ENCODE peak calls at places on chromosomes 11 and 22, in seven cellular contexts. One of them, this sample, is unnamed.

GRCh38 chr11:12173111-12173510 is 62.7 kb downstream of the MICAL2 start:
- DNase-seq in suprapubic skin: no peak
- DNase-seq in fibroblast of pulmonary artery: no peak
- DNase-seq in ovary: no peak
- DNase-seq in GM06990: no peak
- DNase-seq in heart right ventricle: no peak
- DNase-seq in AG04449: no peak
- DNase-seq in this sample: no peak

GRCh38 chr11:27464155-27464759 is 8.3 kb downstream of the LGR4 start:
- DNase-seq in ovary: no peak
- DNase-seq in fibroblast of pulmonary artery: peak
- DNase-seq in GM06990: no peak
- DNase-seq in AG04449: no peak
- DNase-seq in suprapubic skin: no peak
- DNase-seq in heart right ventricle: no peak
- DNase-seq in this sample: no peak

GRCh38 chr11:134592391-134592990 is 180.4 kb upstream of the B3GAT1 start:
- DNase-seq in GM06990: no peak
- DNase-seq in ovary: no peak
- DNase-seq in suprapubic skin: no peak
- DNase-seq in AG04449: no peak
- DNase-seq in heart right ventricle: no peak
- DNase-seq in fibroblast of pulmonary artery: peak
- DNase-seq in this sample: peak

GRCh38 chr22:49533886-49534285 is 293.8 kb downstream of the BRD1 start:
- DNase-seq in suprapubic skin: peak
- DNase-seq in ovary: peak
- DNase-seq in GM06990: no peak
- DNase-seq in AG04449: no peak
- DNase-seq in fibroblast of pulmonary artery: no peak
- DNase-seq in heart right ventricle: no peak
- DNase-seq in this sample: no peak

GRCh38 chr22:37311761-37312312 is 29.5 kb downstream of the CYTH4 start:
- DNase-seq in heart right ventricle: no peak
- DNase-seq in GM06990: no peak
- DNase-seq in ovary: no peak
- DNase-seq in AG04449: no peak
- DNase-seq in fibroblast of pulmonary artery: no peak
- DNase-seq in suprapubic skin: no peak
- DNase-seq in this sample: no peak

GRCh38 chr11:120236169-120237107 is 3.5 kb upstream of the POU2F3 start:
- DNase-seq in fibroblast of pulmonary artery: peak
- DNase-seq in ovary: no peak
- DNase-seq in GM06990: no peak
- DNase-seq in AG04449: no peak
- DNase-seq in suprapubic skin: no peak
- DNase-seq in heart right ventricle: no peak
- DNase-seq in this sample: peak

GRCh38 chr11:65560555-65561418 is 2.6 kb upstream of the LTBP3 start:
- DNase-seq in fibroblast of pulmonary artery: peak
- DNase-seq in AG04449: no peak
- DNase-seq in heart right ventricle: peak
- DNase-seq in suprapubic skin: no peak
- DNase-seq in GM06990: no peak
- DNase-seq in ovary: peak
- DNase-seq in this sample: peak

GRCh38 chr11:44770401-44770800 is 43.6 kb downstream of the TSPAN18 start:
- DNase-seq in GM06990: no peak
- DNase-seq in fibroblast of pulmonary artery: no peak
- DNase-seq in ovary: no peak
- DNase-seq in heart right ventricle: no peak
- DNase-seq in suprapubic skin: peak
- DNase-seq in AG04449: no peak
- DNase-seq in this sample: no peak

GRCh38 chr11:109733245-109733644 is 311.3 kb downstream of the C11orf87 start:
- DNase-seq in suprapubic skin: no peak
- DNase-seq in GM06990: no peak
- DNase-seq in fibroblast of pulmonary artery: peak
- DNase-seq in heart right ventricle: no peak
- DNase-seq in AG04449: no peak
- DNase-seq in ovary: no peak
- DNase-seq in this sample: peak

GRCh38 chr11:26753738-26754504 is 32.1 kb upstream of the SLC5A12 start:
- DNase-seq in suprapubic skin: no peak
- DNase-seq in AG04449: peak
- DNase-seq in ovary: peak
- DNase-seq in GM06990: no peak
- DNase-seq in heart right ventricle: no peak
- DNase-seq in fibroblast of pulmonary artery: peak
- DNase-seq in this sample: peak

DNA sequence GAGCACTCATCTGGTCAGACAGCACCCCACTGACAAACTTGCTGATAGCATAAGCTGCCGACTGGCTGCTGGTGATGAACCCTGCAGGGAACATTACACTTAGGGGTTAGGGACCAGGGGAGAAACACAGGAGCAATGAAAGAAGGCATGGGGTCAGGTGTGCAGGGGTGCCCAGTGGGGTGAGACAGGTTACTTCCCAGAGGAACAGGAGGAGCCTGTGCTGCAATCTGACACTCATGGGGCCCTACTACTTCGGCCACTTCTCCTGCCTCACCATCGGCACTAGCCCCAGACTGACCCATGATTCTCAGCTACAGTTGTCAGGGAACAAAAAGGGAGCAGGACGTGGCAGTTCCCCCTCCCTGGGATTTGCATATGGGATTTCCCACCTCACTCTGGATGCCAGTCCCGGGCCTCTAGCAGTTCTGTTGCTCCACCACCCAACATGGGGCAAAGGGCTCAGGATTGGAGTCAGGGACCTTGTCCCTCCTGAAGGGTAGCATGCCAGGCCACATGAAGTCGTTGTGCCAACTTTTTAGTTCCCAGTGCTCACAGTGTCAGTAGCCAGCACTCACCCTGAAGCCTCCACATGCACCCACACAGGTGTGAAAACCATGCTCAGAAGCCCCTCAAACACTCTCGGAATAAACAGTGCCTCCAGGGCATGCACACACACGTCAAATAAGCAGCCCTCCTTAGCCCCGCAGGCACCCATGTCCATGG is 2.2 kb downstream of the SLC37A4 start:
- DNase-seq in GM06990: no peak
- DNase-seq in ovary: no peak
- DNase-seq in fibroblast of pulmonary artery: no peak
- DNase-seq in AG04449: no peak
- DNase-seq in suprapubic skin: no peak
- DNase-seq in heart right ventricle: no peak
- DNase-seq in this sample: no peak
- H3K4me3 ChIP-seq in GM06990: no peak
- H3K4me3 ChIP-seq in ovary: no peak
- H3K4me3 ChIP-seq in fibroblast of pulmonary artery: no peak
- H3K4me3 ChIP-seq in AG04449: no peak
- H3K4me3 ChIP-seq in suprapubic skin: no peak
- H3K4me3 ChIP-seq in heart right ventricle: no peak
- H3K4me3 ChIP-seq in this sample: no peak

DNA sequence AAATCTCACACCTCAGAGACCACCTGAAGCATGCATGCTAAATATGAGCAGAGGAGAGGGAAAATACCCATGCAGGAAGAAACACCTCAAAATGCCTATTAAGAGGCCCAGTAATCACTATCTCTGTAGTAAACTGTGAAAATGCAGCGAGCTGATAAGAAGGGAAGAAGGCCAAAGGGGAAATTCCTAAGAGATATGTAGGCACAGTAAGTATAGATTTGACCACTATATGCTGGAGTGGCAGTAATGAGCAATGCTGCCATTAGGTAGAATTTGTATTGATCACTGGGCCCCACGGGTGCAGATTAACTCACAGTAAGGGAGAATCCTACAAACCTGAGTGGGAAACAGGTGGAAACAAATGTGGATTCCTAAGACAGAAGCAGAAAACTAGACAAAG is 1813.1 kb upstream of the RAG2 start:
- DNase-seq in fibroblast of pulmonary artery: no peak
- DNase-seq in heart right ventricle: no peak
- DNase-seq in AG04449: no peak
- DNase-seq in suprapubic skin: no peak
- DNase-seq in ovary: no peak
- DNase-seq in GM06990: no peak
- DNase-seq in this sample: no peak
- TF ChIP-seq CTCF in fibroblast of pulmonary artery: peak
- TF ChIP-seq CTCF in heart right ventricle: no peak
- TF ChIP-seq CTCF in AG04449: no peak
- TF ChIP-seq CTCF in suprapubic skin: no peak
- TF ChIP-seq CTCF in ovary: no peak
- TF ChIP-seq CTCF in GM06990: no peak
- TF ChIP-seq CTCF in this sample: no peak

GRCh38 chr22:30254307-30254706 is 7.7 kb upstream of the LIF start:
- DNase-seq in ovary: no peak
- DNase-seq in AG04449: no peak
- DNase-seq in suprapubic skin: no peak
- DNase-seq in GM06990: no peak
- DNase-seq in fibroblast of pulmonary artery: no peak
- DNase-seq in heart right ventricle: no peak
- DNase-seq in this sample: no peak

GRCh38 chr22:30251661-30252226 is 5.2 kb upstream of the LIF start:
- DNase-seq in ovary: no peak
- DNase-seq in suprapubic skin: no peak
- DNase-seq in AG04449: no peak
- DNase-seq in heart right ventricle: peak
- DNase-seq in GM06990: no peak
- DNase-seq in fibroblast of pulmonary artery: peak
- DNase-seq in this sample: peak

GRCh38 chr22:30250713-30251267 is 4.2 kb upstream of the LIF start:
- DNase-seq in AG04449: peak
- DNase-seq in heart right ventricle: no peak
- DNase-seq in suprapubic skin: no peak
- DNase-seq in GM06990: no peak
- DNase-seq in fibroblast of pulmonary artery: peak
- DNase-seq in ovary: no peak
- DNase-seq in this sample: peak

GRCh38 chr22:30253205-30253852 is 6.8 kb upstream of the LIF start:
- DNase-seq in suprapubic skin: no peak
- DNase-seq in ovary: peak
- DNase-seq in fibroblast of pulmonary artery: peak
- DNase-seq in AG04449: no peak
- DNase-seq in GM06990: no peak
- DNase-seq in heart right ventricle: peak
- DNase-seq in this sample: peak

DNA sequence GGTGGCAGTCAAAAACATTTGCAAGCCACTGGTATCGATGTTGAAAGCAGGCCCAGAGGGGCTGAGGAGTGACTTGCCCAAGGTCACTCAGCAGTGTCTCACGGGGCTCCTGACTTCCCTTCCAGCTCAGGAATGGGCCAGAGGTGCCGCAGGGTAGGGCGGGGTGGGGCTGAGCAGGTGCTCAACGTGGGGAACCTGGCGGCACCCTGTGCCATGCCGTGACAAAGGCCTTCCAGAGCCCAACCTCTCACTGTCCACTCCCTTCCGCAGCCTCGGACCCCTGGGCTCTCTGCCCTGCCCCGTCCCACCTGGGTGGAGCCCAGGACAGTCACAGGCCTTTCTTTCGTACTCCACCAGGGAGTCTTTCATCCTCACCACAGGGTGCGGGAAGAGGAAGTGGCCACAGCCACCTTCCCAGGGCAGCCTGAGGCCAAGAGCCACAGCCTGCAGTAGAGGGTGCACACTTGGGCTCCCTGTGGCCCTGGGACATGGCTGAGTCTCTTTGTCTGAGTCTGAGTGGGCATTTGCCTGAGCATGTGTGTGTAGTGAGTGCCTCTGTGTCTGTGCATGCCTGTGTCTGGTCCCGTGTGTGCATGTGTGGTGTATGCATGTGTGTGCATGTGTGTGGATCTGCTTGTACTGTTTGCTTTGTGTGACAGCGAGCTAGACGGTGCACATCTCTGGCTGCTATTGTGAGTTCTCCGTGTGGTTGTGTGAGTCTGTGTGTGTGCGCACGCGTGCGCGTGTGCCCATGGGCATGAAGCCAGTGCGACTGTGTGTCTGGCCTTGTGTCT is 6.0 kb upstream of the LIF start:
- DNase-seq in suprapubic skin: no peak
- DNase-seq in heart right ventricle: no peak
- DNase-seq in ovary: no peak
- DNase-seq in AG04449: no peak
- DNase-seq in fibroblast of pulmonary artery: no peak
- DNase-seq in GM06990: no peak
- DNase-seq in this sample: no peak
- H3K4me3 ChIP-seq in suprapubic skin: no peak
- H3K4me3 ChIP-seq in heart right ventricle: no peak
- H3K4me3 ChIP-seq in ovary: no peak
- H3K4me3 ChIP-seq in AG04449: no peak
- H3K4me3 ChIP-seq in fibroblast of pulmonary artery: no peak
- H3K4me3 ChIP-seq in GM06990: no peak
- H3K4me3 ChIP-seq in this sample: no peak

DNA sequence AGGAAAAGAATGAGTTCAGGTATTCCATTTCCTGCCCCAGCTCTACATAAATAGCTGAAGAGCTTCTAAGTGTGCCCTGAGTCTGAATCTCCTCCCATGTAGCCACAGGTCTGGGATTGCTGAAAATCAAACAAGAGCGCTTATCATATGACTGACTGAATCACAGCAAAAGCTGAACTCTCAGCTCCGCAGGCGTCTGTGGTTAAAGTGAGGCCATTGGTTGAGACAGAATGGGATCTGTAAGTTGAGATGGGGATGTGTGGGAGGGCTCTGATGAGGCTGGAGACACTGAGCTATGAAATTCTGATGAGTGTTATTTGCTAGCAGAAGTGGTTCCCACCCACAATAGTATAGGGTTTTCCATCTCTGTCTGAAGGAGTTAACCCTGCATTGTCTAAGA is 637.0 kb downstream of the OPCML start:
- DNase-seq in GM06990: no peak
- DNase-seq in heart right ventricle: no peak
- DNase-seq in AG04449: no peak
- DNase-seq in ovary: no peak
- DNase-seq in fibroblast of pulmonary artery: peak
- DNase-seq in suprapubic skin: no peak
- DNase-seq in this sample: no peak
- TF ChIP-seq CTCF in GM06990: no peak
- TF ChIP-seq CTCF in heart right ventricle: no peak
- TF ChIP-seq CTCF in AG04449: no peak
- TF ChIP-seq CTCF in ovary: no peak
- TF ChIP-seq CTCF in fibroblast of pulmonary artery: no peak
- TF ChIP-seq CTCF in suprapubic skin: no peak
- TF ChIP-seq CTCF in this sample: no peak

GRCh38 chr11:121575250-121575962 is 122.6 kb upstream of the SORL1-AS1 start:
- DNase-seq in heart right ventricle: peak
- DNase-seq in AG04449: no peak
- DNase-seq in GM06990: peak
- DNase-seq in suprapubic skin: no peak
- DNase-seq in ovary: peak
- DNase-seq in fibroblast of pulmonary artery: peak
- DNase-seq in this sample: peak
- H3K4me3 ChIP-seq in heart right ventricle: no peak
- H3K4me3 ChIP-seq in AG04449: no peak
- H3K4me3 ChIP-seq in GM06990: no peak
- H3K4me3 ChIP-seq in suprapubic skin: no peak
- H3K4me3 ChIP-seq in ovary: no peak
- H3K4me3 ChIP-seq in fibroblast of pulmonary artery: no peak
- H3K4me3 ChIP-seq in this sample: no peak

GRCh38 chr22:35140879-35141745 is 75.2 kb downstream of the ISX start:
- DNase-seq in GM06990: peak
- DNase-seq in AG04449: no peak
- DNase-seq in fibroblast of pulmonary artery: no peak
- DNase-seq in heart right ventricle: no peak
- DNase-seq in ovary: no peak
- DNase-seq in suprapubic skin: no peak
- DNase-seq in this sample: no peak
- TF ChIP-seq CTCF in GM06990: peak
- TF ChIP-seq CTCF in AG04449: no peak
- TF ChIP-seq CTCF in fibroblast of pulmonary artery: no peak
- TF ChIP-seq CTCF in heart right ventricle: no peak
- TF ChIP-seq CTCF in ovary: no peak
- TF ChIP-seq CTCF in suprapubic skin: no peak
- TF ChIP-seq CTCF in this sample: no peak